ENCODE peak calls at places on chromosomes 11 and 22, in five cellular contexts. One of them, this sample, is unnamed.
A peak's percentile ranks its signal among the peaks of the same experiment; 100 is the strongest.

GRCh38 chr11:22991196-22991595 is 130.9 kb upstream of the CCDC179 start:
- DNase-seq in cardiac fibroblast: no peak
- DNase-seq in heart right ventricle: no peak
- DNase-seq in pancreas: no peak
- DNase-seq in ascending aorta: no peak
- DNase-seq in this sample: no peak

GRCh38 chr11:111911563-111912401 is at the start of gene CRYAB:
- DNase-seq in heart right ventricle: peak; percentile 89
- DNase-seq in cardiac fibroblast: peak; percentile 92
- DNase-seq in ascending aorta: peak; percentile 90
- DNase-seq in pancreas: peak; percentile 67
- DNase-seq in this sample: peak; percentile 79

GRCh38 chr11:131580466-131580865 is 210.1 kb downstream of the NTM start:
- DNase-seq in ascending aorta: no peak
- DNase-seq in pancreas: no peak
- DNase-seq in cardiac fibroblast: no peak
- DNase-seq in heart right ventricle: no peak
- DNase-seq in this sample: no peak

GRCh38 chr11:75762885-75763284 is 5.7 kb upstream of the DGAT2 start:
- DNase-seq in ascending aorta: no peak
- DNase-seq in pancreas: no peak
- DNase-seq in cardiac fibroblast: peak; percentile 69
- DNase-seq in heart right ventricle: no peak
- DNase-seq in this sample: no peak

GRCh38 chr22:45207981-45208664 is 32.6 kb downstream of the KIAA0930 start:
- DNase-seq in pancreas: peak; percentile 62
- DNase-seq in cardiac fibroblast: no peak
- DNase-seq in ascending aorta: no peak
- DNase-seq in heart right ventricle: no peak
- DNase-seq in this sample: no peak

GRCh38 chr22:33095661-33096060 is 37.5 kb upstream of the SYN3 start:
- DNase-seq in heart right ventricle: no peak
- DNase-seq in ascending aorta: no peak
- DNase-seq in cardiac fibroblast: no peak
- DNase-seq in pancreas: no peak
- DNase-seq in this sample: no peak

GRCh38 chr22:35995772-35996171 is 32.9 kb downstream of the RBFOX2 start:
- DNase-seq in ascending aorta: peak; percentile 52
- DNase-seq in pancreas: no peak
- DNase-seq in cardiac fibroblast: peak; percentile 97
- DNase-seq in heart right ventricle: peak; percentile 89
- DNase-seq in this sample: no peak

GRCh38 chr11:64747961-64748715 is 4.2 kb upstream of the RASGRP2 start:
- DNase-seq in cardiac fibroblast: peak; percentile 31
- DNase-seq in pancreas: no peak
- DNase-seq in heart right ventricle: no peak
- DNase-seq in ascending aorta: no peak
- DNase-seq in this sample: peak; percentile 27

GRCh38 chr11:12512826-12513395 is 135.5 kb downstream of the PARVA start:
- DNase-seq in cardiac fibroblast: no peak
- DNase-seq in pancreas: no peak
- DNase-seq in heart right ventricle: no peak
- DNase-seq in ascending aorta: no peak
- DNase-seq in this sample: no peak

GRCh38 chr22:31241936-31242335 is 29.8 kb downstream of the LIMK2 start:
- DNase-seq in cardiac fibroblast: peak; percentile 47
- DNase-seq in ascending aorta: no peak
- DNase-seq in pancreas: no peak
- DNase-seq in heart right ventricle: no peak
- DNase-seq in this sample: no peak

GRCh38 chr22:42984814-42985540 is 30.0 kb downstream of the PACSIN2 start:
- DNase-seq in pancreas: no peak
- DNase-seq in cardiac fibroblast: no peak
- DNase-seq in heart right ventricle: no peak
- DNase-seq in ascending aorta: no peak
- DNase-seq in this sample: no peak

DNA sequence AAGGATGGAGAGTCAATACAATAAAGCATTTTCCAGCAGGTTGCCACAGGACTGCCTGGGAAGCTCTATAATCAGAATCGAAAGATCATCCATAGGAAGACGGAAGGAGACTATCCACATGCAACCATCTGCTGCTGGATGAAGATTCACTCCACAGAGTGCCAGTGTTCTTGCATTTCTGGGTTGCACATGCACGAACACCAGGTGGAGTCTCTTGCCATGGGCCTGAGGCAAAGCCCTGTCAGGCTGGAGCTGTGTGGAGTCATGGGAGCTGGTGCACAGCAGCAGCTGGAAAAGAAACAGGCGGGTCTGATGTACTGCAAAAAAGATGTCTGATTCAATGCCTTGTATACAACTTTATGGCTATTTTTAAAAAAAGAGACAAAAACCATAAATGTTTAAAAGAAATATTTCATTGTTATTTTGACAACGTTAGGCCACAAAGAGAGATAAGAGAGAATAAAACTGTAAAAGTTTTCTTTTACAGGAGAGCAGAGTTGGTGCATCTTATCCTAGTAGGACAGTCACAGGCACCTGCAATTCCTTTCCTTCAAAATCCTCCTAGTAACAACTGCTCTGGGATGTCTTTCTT is 12.9 kb upstream of the FAT3 start:
- DNase-seq in cardiac fibroblast: peak; percentile 32
- DNase-seq in heart right ventricle: peak; percentile 9
- DNase-seq in pancreas: no peak
- DNase-seq in ascending aorta: no peak
- DNase-seq in this sample: peak; percentile 61
- TF ChIP-seq CTCF in cardiac fibroblast: peak; percentile 13
- TF ChIP-seq CTCF in heart right ventricle: peak; percentile 19
- TF ChIP-seq CTCF in pancreas: no peak
- TF ChIP-seq CTCF in ascending aorta: peak; percentile 57
- TF ChIP-seq CTCF in this sample: peak; percentile 23

DNA sequence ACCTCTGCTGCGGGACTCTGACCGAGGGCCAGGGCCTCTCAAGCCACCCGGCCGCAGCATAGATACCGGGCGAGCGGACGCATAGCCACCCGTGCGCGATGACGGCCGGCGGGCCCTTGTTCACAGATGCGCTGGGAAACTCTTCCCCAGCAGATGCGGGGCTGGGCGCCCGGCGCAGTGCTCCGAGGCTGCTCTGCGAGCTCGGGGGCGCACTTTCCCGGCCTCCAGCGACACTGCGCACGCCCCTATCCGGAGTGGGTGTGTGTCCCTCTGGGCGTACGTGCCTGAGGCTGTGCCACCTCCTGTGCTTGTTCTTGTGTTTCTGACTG is 104.7 kb upstream of the E2F8 start:
- DNase-seq in pancreas: peak; percentile 62
- DNase-seq in cardiac fibroblast: peak; percentile 27
- DNase-seq in ascending aorta: no peak
- DNase-seq in heart right ventricle: no peak
- DNase-seq in this sample: peak; percentile 30
- H3K4me3 ChIP-seq in pancreas: no peak overlapping the region
- H3K4me3 ChIP-seq in cardiac fibroblast: peak overlapping the region; percentile 96
- H3K4me3 ChIP-seq in ascending aorta: peak overlapping the region; percentile 57
- H3K4me3 ChIP-seq in heart right ventricle: peak overlapping the region; percentile 47
- H3K4me3 ChIP-seq in this sample: peak overlapping the region; percentile 13

DNA sequence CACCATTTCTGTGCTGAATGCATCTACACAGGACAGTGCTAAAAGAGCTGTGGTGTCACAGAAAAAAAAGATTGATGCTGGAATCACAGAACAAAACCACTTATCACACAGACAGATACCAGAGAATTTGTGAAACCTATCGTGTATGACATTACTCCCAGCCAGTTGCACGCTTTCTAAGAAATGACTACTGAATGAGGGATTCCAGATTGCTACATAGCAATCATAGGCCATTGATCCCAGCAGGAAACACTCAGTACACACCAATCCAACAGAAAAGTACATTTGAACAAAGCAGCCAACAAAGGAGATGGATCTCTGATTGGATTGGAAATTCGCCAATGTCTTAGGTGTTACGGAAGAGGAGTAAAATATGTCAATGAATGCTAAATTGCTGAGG is 4.8 kb upstream of the OR8H1 start:
- DNase-seq in pancreas: no peak
- DNase-seq in ascending aorta: no peak
- DNase-seq in heart right ventricle: no peak
- DNase-seq in cardiac fibroblast: no peak
- DNase-seq in this sample: no peak
- TF ChIP-seq CTCF in pancreas: no peak
- TF ChIP-seq CTCF in ascending aorta: no peak
- TF ChIP-seq CTCF in heart right ventricle: no peak
- TF ChIP-seq CTCF in cardiac fibroblast: no peak
- TF ChIP-seq CTCF in this sample: no peak

DNA sequence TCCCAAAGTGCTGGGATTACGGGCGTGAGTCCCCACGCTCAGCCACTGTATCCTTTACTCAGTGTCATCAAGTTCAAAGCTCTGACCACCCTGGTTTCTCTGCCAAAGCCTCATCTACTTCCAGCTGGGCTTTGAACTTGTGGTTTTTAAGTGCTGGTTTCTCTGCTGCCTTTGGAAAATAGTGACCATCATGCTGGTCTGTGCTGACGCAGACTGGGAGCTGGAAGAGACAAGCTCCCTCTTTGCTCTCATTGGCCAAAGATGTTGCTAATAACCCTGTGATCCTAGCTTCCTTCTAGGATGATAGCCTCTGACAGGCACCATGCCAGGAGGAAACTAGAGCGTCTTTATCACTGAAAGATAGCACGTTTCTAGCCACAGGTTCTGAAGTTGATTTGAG is 62.4 kb downstream of the ALX4 start:
- DNase-seq in cardiac fibroblast: no peak
- DNase-seq in heart right ventricle: no peak
- DNase-seq in ascending aorta: no peak
- DNase-seq in pancreas: no peak
- DNase-seq in this sample: no peak
- H3K4me3 ChIP-seq in cardiac fibroblast: no peak overlapping the region
- H3K4me3 ChIP-seq in heart right ventricle: no peak overlapping the region
- H3K4me3 ChIP-seq in ascending aorta: no peak overlapping the region
- H3K4me3 ChIP-seq in pancreas: no peak overlapping the region
- H3K4me3 ChIP-seq in this sample: no peak overlapping the region

DNA sequence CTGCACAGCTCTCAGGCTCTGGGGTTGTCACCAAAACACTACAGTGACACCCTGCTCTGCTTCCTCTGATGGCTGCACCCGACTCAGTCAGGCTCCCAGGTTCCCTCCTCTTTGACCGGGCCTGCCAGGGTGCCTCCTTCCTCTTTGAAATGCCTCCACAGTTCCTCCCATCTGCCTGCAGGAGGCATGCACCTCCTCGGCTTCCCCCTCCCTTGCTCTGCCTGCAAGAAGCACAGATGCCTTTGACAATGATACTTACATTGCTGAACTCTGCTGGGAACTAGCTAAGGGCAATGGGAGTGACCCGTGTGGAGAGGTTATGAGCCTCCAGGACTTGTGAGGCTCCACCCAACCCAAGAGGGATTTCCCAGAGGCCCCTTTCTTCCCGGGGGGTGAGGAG is 674.1 kb downstream of the OPCML start:
- DNase-seq in pancreas: no peak
- DNase-seq in heart right ventricle: no peak
- DNase-seq in ascending aorta: no peak
- DNase-seq in cardiac fibroblast: peak; percentile 32
- DNase-seq in this sample: peak; percentile 49
- TF ChIP-seq CTCF in pancreas: no peak
- TF ChIP-seq CTCF in heart right ventricle: no peak
- TF ChIP-seq CTCF in ascending aorta: no peak
- TF ChIP-seq CTCF in cardiac fibroblast: peak; percentile 19
- TF ChIP-seq CTCF in this sample: peak; percentile 56

GRCh38 chr11:16406226-16406625 is 49.9 kb upstream of the SOX6 start:
- DNase-seq in ascending aorta: no peak
- DNase-seq in pancreas: no peak
- DNase-seq in cardiac fibroblast: no peak
- DNase-seq in heart right ventricle: no peak
- DNase-seq in this sample: no peak

GRCh38 chr11:16403448-16403803 is 47.1 kb upstream of the SOX6 start:
- DNase-seq in pancreas: no peak
- DNase-seq in ascending aorta: no peak
- DNase-seq in cardiac fibroblast: no peak
- DNase-seq in heart right ventricle: no peak
- DNase-seq in this sample: no peak

GRCh38 chr11:16404781-16405180 is 48.4 kb upstream of the SOX6 start:
- DNase-seq in cardiac fibroblast: no peak
- DNase-seq in ascending aorta: no peak
- DNase-seq in pancreas: no peak
- DNase-seq in heart right ventricle: no peak
- DNase-seq in this sample: no peak

GRCh38 chr11:16402654-16403447 is 46.5 kb upstream of the SOX6 start:
- DNase-seq in cardiac fibroblast: no peak
- DNase-seq in pancreas: no peak
- DNase-seq in heart right ventricle: no peak
- DNase-seq in ascending aorta: no peak
- DNase-seq in this sample: no peak

DNA sequence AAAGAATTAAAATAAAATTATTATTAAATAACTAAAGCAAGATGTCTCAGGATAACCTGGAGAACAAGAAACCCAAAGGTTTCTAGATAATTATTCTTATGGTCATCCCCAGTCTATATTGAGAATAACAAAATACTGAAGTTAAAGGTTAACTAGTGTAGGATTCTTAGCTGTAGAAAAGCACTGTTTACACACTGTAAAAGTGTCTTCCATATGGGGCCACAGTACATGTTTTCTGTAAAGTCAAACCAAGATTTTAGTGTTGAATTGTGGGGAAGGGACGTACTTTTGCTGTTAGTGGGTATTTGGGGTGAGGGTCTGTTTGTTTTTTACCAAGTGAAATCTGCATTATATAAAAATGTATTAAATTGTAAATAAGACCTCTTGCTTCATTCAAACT is 47.5 kb upstream of the SOX6 start:
- DNase-seq in ascending aorta: no peak
- DNase-seq in pancreas: no peak
- DNase-seq in cardiac fibroblast: no peak
- DNase-seq in heart right ventricle: no peak
- DNase-seq in this sample: no peak
- H3K4me3 ChIP-seq in ascending aorta: no peak overlapping the region
- H3K4me3 ChIP-seq in pancreas: no peak overlapping the region
- H3K4me3 ChIP-seq in cardiac fibroblast: no peak overlapping the region
- H3K4me3 ChIP-seq in heart right ventricle: no peak overlapping the region
- H3K4me3 ChIP-seq in this sample: no peak overlapping the region

GRCh38 chr11:105130189-105130813 is 9.3 kb downstream of the CARD18 start:
- DNase-seq in pancreas: no peak
- DNase-seq in heart right ventricle: no peak
- DNase-seq in cardiac fibroblast: no peak
- DNase-seq in ascending aorta: no peak
- DNase-seq in this sample: no peak
- TF ChIP-seq CTCF in pancreas: no peak
- TF ChIP-seq CTCF in heart right ventricle: no peak
- TF ChIP-seq CTCF in cardiac fibroblast: no peak
- TF ChIP-seq CTCF in ascending aorta: no peak
- TF ChIP-seq CTCF in this sample: no peak

This sample was measured in cardiac muscle cell.